ENCODE peak calls at places on chromosome 19, in nine cellular contexts. E is CD8-positive, alpha-beta T cell; P is cardiac muscle cell; S is fibroblast of lung; Q is thoracic aorta; R is A549; Z is left ventricle myocardium inferior; B is mesendoderm; Y is uterus. V is an unnamed sample.
A peak's percentile ranks its signal among the peaks of the same experiment; 100 is the strongest.

GRCh38 chr19:18153555-18154134 is 682 bp downstream of the PIK3R2 start:
- DNase-seq in E (peak; percentile 30), P (no peak), S (no peak), Q (no peak), R (no peak), Z (no peak), B (no peak), Y (no peak), V (no peak)

GRCh38 chr19:813359-814107 is 8.2 kb downstream of the PLPPR3 start:
- DNase-seq in E (peak; percentile 18), P (no peak), S (no peak), Q (no peak), R (no peak), Z (no peak), B (no peak), Y (no peak), V (no peak)

GRCh38 chr19:38793186-38793585 is 4.2 kb downstream of the LGALS7B start:
- DNase-seq in E (no peak), P (no peak), S (peak; percentile 29), Q (no peak), R (no peak), Z (no peak), B (no peak), Y (no peak), V (no peak)

GRCh38 chr19:30029721-30030510 is 87.9 kb downstream of the URI1 start:
- DNase-seq in E (no peak), P (no peak), S (peak; percentile 88), Q (no peak), R (no peak), Z (no peak), B (no peak), Y (no peak), V (peak; percentile 93)

GRCh38 chr19:49869009-49869483 is 1.7 kb upstream of the PNKP start:
- DNase-seq in E (no peak), P (no peak), S (no peak), Q (no peak), R (no peak), Z (no peak), B (no peak), Y (no peak), V (no peak)

GRCh38 chr19:49428547-49429451 is 3.6 kb downstream of the GFY start:
- DNase-seq in E (no peak), P (no peak), S (no peak), Q (no peak), R (no peak), Z (no peak), B (no peak), Y (no peak), V (no peak)

GRCh38 chr19:51799998-51800848 is 5.3 kb downstream of the FPR3 start:
- DNase-seq in E (no peak), P (no peak), S (peak; percentile 68), Q (no peak), R (no peak), Z (peak; percentile 87), B (no peak), Y (peak; percentile 57), V (no peak)

GRCh38 chr19:17950310-17951150 is 16.4 kb upstream of the KCNN1 start:
- DNase-seq in E (peak; percentile 47), P (peak; percentile 51), S (no peak), Q (no peak), R (no peak), Z (peak; percentile 16), B (no peak), Y (no peak), V (no peak)

GRCh38 chr19:2983351-2984195 is 6.2 kb downstream of the TLE6 start:
- DNase-seq in E (no peak), P (peak; percentile 79), S (peak; percentile 78), Q (no peak), R (no peak), Z (peak; percentile 74), B (peak; percentile 88), Y (peak; percentile 81), V (peak; percentile 54)

GRCh38 chr19:46678110-46678732 is 17.2 kb upstream of the DACT3 start:
- DNase-seq in E (peak; percentile 74), P (peak; percentile 36), S (no peak), Q (no peak), R (peak; percentile 64), Z (no peak), B (peak; percentile 77), Y (no peak), V (no peak)

GRCh38 chr19:5036733-5037681 is 68.1 kb downstream of the KDM4B start:
- DNase-seq in E (no peak), P (peak; percentile 54), S (peak; percentile 85), Q (no peak), R (no peak), Z (peak; percentile 52), B (no peak), Y (no peak), V (peak; percentile 65)
- H3K27ac ChIP-seq in E (no peak overlapping the region), P (peak overlapping the region; percentile 85), S (peak overlapping the region; percentile 11), Q (no peak overlapping the region), R (no peak overlapping the region), Z (peak overlapping the region; percentile 50), B (no peak overlapping the region), Y (no peak overlapping the region), V (peak overlapping the region; percentile 2)

GRCh38 chr19:22634450-22634827 is 315 bp downstream of the ZNF492 start:
- DNase-seq in E (no peak), P (no peak), S (no peak), Q (no peak), R (no peak), Z (no peak), B (no peak), Y (no peak), V (no peak)
- H3K4me3 ChIP-seq in E (peak overlapping the region; percentile 62), P (no peak overlapping the region), S (peak overlapping the region; percentile 75), Q (peak overlapping the region; percentile 75), R (no peak overlapping the region), Z (peak overlapping the region; percentile 71), B (no peak overlapping the region), Y (peak overlapping the region; percentile 76), V (no peak overlapping the region)

GRCh38 chr19:14112809-14113385 is 4.7 kb downstream of the PRKACA start:
- DNase-seq in E (no peak), P (no peak), S (no peak), Q (no peak), R (no peak), Z (peak; percentile 64), B (no peak), Y (no peak), V (no peak)
- H3K4me1 ChIP-seq in E (peaks cover 39% of the 10 kb centered on the region), P (peaks cover 30% of the 10 kb centered on the region), S (peaks cover 24% of the 10 kb centered on the region), Q (peaks cover 55% of the 10 kb centered on the region), R (peaks cover 21% of the 10 kb centered on the region), Z (peaks cover 86% of the 10 kb centered on the region), B (peaks cover 9% of the 10 kb centered on the region), Y (peaks cover 29% of the 10 kb centered on the region), V (peaks cover 7% of the 10 kb centered on the region)

GRCh38 chr19:28577199-28577598 is 635.8 kb downstream of the UQCRFS1 start:
- DNase-seq in E (no peak), P (no peak), S (no peak), Q (no peak), R (no peak), Z (no peak), B (no peak), Y (no peak), V (no peak)

GRCh38 chr19:28581468-28581770 is 631.5 kb downstream of the UQCRFS1 start:
- DNase-seq in E (no peak), P (no peak), S (no peak), Q (no peak), R (no peak), Z (no peak), B (no peak), Y (no peak), V (no peak)

GRCh38 chr19:28578208-28578607 is 634.7 kb downstream of the UQCRFS1 start:
- DNase-seq in E (no peak), P (no peak), S (no peak), Q (no peak), R (no peak), Z (no peak), B (no peak), Y (no peak), V (no peak)

GRCh38 chr19:28577666-28578065 is 635.3 kb downstream of the UQCRFS1 start:
- DNase-seq in E (no peak), P (no peak), S (no peak), Q (no peak), R (no peak), Z (no peak), B (no peak), Y (no peak), V (peak; percentile 5)

DNA sequence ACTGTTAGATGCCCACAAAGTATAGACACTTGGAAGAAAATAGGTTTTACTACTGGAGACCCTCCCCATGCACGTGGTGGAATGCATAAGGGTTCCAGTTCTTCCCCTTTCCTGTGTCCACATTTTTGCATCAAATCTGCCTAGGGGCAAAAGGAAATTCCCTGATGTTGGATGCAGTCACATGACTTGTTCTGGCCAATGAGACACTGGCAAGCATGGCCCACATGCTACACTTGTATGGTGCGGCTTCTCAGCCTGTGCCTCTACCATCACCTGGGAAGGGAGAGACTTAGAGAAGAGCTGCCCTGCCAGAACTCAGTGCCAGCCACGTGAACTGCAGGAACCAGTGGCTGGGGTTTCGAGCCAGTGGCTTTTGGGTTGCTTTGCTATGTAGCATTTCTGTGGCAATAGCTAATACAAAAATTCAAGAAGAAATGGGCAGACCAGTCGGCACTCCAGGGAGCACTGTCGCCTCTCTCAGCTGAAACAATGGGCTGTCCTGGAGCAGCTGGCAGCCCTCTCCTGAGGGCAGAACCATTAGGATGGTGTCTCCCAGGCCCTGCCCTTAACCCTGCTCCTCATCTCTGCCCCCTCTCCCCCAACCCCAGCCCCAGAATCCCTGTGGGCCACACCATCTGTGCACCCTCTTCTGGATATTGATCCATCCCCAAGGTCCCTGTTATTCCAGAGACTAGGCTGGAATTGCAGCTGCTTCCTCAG is 634.0 kb downstream of the UQCRFS1 start:
- DNase-seq in E (no peak), P (no peak), S (no peak), Q (no peak), R (no peak), Z (no peak), B (peak; percentile 35), Y (no peak), V (no peak)
- H3K27ac ChIP-seq in E (no peak overlapping the region), P (no peak overlapping the region), S (no peak overlapping the region), Q (no peak overlapping the region), R (no peak overlapping the region), Z (no peak overlapping the region), B (no peak overlapping the region), Y (no peak overlapping the region), V (no peak overlapping the region)

GRCh38 chr19:12278713-12279112 is 16.0 kb downstream of the ZNF44 start:
- DNase-seq in E (no peak), P (no peak), S (no peak), Q (no peak), R (no peak), Z (no peak), B (no peak), Y (no peak), V (no peak)

GRCh38 chr19:12272386-12272785 is 22.3 kb downstream of the ZNF44 start:
- DNase-seq in E (no peak), P (no peak), S (no peak), Q (no peak), R (no peak), Z (no peak), B (peak; percentile 5), Y (no peak), V (no peak)

GRCh38 chr19:12270854-12271253 is 23.8 kb downstream of the ZNF44 start:
- DNase-seq in E (no peak), P (no peak), S (no peak), Q (no peak), R (no peak), Z (no peak), B (no peak), Y (no peak), V (no peak)

GRCh38 chr19:12272980-12273901 is 21.4 kb downstream of the ZNF44 start:
- DNase-seq in E (no peak), P (no peak), S (no peak), Q (no peak), R (no peak), Z (no peak), B (peak; percentile 34), Y (no peak), V (no peak)
- H3K4me3 ChIP-seq in E (no peak overlapping the region), P (no peak overlapping the region), S (no peak overlapping the region), Q (no peak overlapping the region), R (no peak overlapping the region), Z (no peak overlapping the region), B (peak overlapping the region; percentile 28), Y (no peak overlapping the region), V (no peak overlapping the region)